ENCODE peak calls at places on chromosome 4, in six cellular contexts. R is adrenal gland, Z is left ventricle myocardium inferior, O is endothelial cell, H is mucosa of descending colon, U is GM13976. D is an unnamed sample.

GRCh38 chr4:138910914-138911336 is 104.7 kb upstream of the NOCT start:
- DNase-seq in R (peak; percentile 53), Z (peak; percentile 80), O (peak; percentile 70), H (peak; percentile 67), U (no peak), D (peak; percentile 67)

GRCh38 chr4:186192068-186192751 is 843 bp downstream of the CYP4V2 start:
- DNase-seq in R (peak; percentile 62), Z (peak; percentile 28), O (peak; percentile 43), H (no peak), U (no peak), D (peak; percentile 37)

GRCh38 chr4:41358626-41359025 is 101.9 kb downstream of the UCHL1 start:
- DNase-seq in R (no peak), Z (peak; percentile 48), O (no peak), H (no peak), U (no peak), D (peak; percentile 20)

GRCh38 chr4:147118523-147118922 is 172.9 kb upstream of the TTC29 start:
- DNase-seq in R (no peak), Z (no peak), O (no peak), H (no peak), U (peak; percentile 23), D (no peak)

GRCh38 chr4:147975325-147975724 is 243.4 kb downstream of the ARHGAP10 start:
- DNase-seq in R (peak; percentile 55), Z (no peak), O (no peak), H (no peak), U (no peak), D (no peak)

GRCh38 chr4:2637956-2638552 is 101.6 kb downstream of the FAM193A start:
- DNase-seq in R (peak; percentile 4), Z (peak; percentile 26), O (no peak), H (no peak), U (no peak), D (no peak)

GRCh38 chr4:182141046-182141445 is 102.2 kb upstream of the TENM3 start:
- DNase-seq in R (no peak), Z (no peak), O (no peak), H (no peak), U (no peak), D (no peak)

GRCh38 chr4:12761694-12762093 is 722.4 kb downstream of the RAB28 start:
- DNase-seq in R (no peak), Z (no peak), O (no peak), H (no peak), U (no peak), D (no peak)

GRCh38 chr4:76594152-76594551 is 159.1 kb downstream of the SHROOM3 start:
- DNase-seq in R (no peak), Z (no peak), O (no peak), H (no peak), U (no peak), D (no peak)

GRCh38 chr4:105057370-105058096 is 89.1 kb upstream of the TET2 start:
- DNase-seq in R (no peak), Z (no peak), O (no peak), H (no peak), U (no peak), D (no peak)

DNA sequence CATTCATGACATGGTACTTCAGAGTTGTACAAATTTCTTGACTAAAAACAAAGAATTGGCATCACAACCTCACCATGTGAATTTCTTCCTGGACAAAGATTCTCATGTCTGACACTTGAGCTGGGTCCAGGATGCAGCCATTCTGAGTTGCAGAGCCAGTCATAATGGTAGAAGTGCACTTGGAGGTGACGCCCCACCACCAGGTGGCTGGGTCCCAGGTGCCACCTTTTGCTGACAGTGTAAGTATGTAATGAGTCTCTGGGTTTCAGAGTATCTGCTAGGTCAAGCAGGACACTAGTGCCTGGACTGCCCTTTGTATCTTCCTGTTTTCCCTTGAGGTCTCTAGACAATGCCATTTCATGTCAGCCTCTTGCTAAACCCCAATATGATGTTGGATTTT is 36.6 kb upstream of the WDR1 start:
- DNase-seq in R (no peak), Z (no peak), O (no peak), H (no peak), U (no peak), D (no peak)
- TF ChIP-seq CTCF in R (no peak), Z (no peak), O (no peak), H (no peak), U (no peak), D (no peak)

GRCh38 chr4:110587666-110588285 is 35.1 kb downstream of the PITX2 start:
- DNase-seq in R (no peak), Z (no peak), O (no peak), H (no peak), U (no peak), D (no peak)

GRCh38 chr4:110586137-110586850 is 36.6 kb downstream of the PITX2 start:
- DNase-seq in R (no peak), Z (no peak), O (no peak), H (no peak), U (peak; percentile 51), D (no peak)

DNA sequence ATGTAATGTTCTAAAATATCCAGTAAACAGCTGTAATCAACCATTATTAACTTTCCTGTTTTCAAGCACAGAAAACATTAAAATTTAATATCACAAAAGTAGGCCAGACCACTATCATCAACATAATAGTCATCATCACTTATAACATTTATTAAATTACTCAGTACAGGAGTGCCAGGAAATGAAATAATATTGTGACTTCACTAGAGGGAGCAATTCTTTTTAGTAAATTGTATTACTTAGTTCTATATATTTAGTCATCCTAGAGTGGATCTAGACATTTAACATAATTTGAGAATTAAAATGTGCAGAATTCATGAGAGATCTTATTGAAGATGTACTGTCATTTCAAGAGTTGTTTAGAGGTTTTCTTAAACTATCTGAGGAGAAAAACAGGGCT is 33.6 kb downstream of the PITX2 start:
- DNase-seq in R (no peak), Z (no peak), O (no peak), H (no peak), U (no peak), D (no peak)
- TF ChIP-seq CTCF in R (no peak), Z (peak; percentile 11), O (peak; percentile 24), H (no peak), U (no peak), D (no peak)

GRCh38 chr4:159446266-159446976 is 343.5 kb downstream of the RAPGEF2 start:
- DNase-seq in R (peak; percentile 51), Z (no peak), O (peak; percentile 42), H (no peak), U (peak; percentile 50), D (peak; percentile 36)

GRCh38 chr4:159443975-159444374 is 341.1 kb downstream of the RAPGEF2 start:
- DNase-seq in R (no peak), Z (no peak), O (no peak), H (no peak), U (no peak), D (no peak)

GRCh38 chr4:159447296-159447695 is 344.4 kb downstream of the RAPGEF2 start:
- DNase-seq in R (no peak), Z (no peak), O (no peak), H (no peak), U (no peak), D (no peak)

GRCh38 chr4:159445671-159446070 is 342.8 kb downstream of the RAPGEF2 start:
- DNase-seq in R (no peak), Z (no peak), O (no peak), H (no peak), U (no peak), D (no peak)

DNA sequence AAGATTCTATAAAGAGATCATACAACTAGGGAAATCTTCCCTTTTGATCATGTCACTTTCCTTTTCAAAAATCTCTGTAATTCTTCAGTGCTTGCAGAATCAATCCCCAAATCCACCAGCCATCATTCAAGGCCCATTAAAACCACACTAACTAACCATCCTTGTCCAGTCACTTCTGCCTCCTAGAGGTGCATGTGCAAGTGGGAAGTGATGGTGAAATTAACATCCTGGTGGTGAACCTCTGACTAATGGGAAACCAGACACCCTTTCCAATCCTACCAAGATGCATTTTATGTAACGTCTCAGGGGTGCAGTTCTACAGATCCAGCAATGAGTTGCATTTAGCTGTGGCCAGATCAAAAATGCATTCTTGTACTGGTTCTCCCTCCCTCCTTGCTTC is 341.8 kb downstream of the RAPGEF2 start:
- DNase-seq in R (no peak), Z (no peak), O (no peak), H (no peak), U (no peak), D (no peak)
- TF ChIP-seq CTCF in R (no peak), Z (no peak), O (no peak), H (no peak), U (no peak), D (no peak)

GRCh38 chr4:155263480-155263879 is 55.0 kb downstream of the NPY2R start:
- DNase-seq in R (no peak), Z (no peak), O (no peak), H (no peak), U (no peak), D (no peak)
- TF ChIP-seq CTCF in R (no peak), Z (no peak), O (no peak), H (no peak), U (no peak), D (no peak)

GRCh38 chr4:52588097-52588496 is 71.0 kb downstream of the USP46 start:
- DNase-seq in R (no peak), Z (peak; percentile 21), O (peak; percentile 53), H (no peak), U (peak; percentile 35), D (peak; percentile 33)
- TF ChIP-seq CTCF in R (peak; percentile 45), Z (peak; percentile 62), O (peak; percentile 42), H (no peak), U (peak; percentile 33), D (peak; percentile 34)

GRCh38 chr4:144562019-144562740 is 83.8 kb upstream of the HHIP start:
- DNase-seq in R (no peak), Z (no peak), O (peak; percentile 26), H (no peak), U (no peak), D (peak; percentile 25)

GRCh38 chr4:144556636-144557035 is 89.3 kb upstream of the HHIP start:
- DNase-seq in R (no peak), Z (no peak), O (no peak), H (no peak), U (no peak), D (no peak)

GRCh38 chr4:144557404-144557803 is 88.6 kb upstream of the HHIP start:
- DNase-seq in R (no peak), Z (no peak), O (no peak), H (no peak), U (no peak), D (no peak)
- TF ChIP-seq CTCF in R (no peak), Z (no peak), O (no peak), H (no peak), U (no peak), D (no peak)

DNA sequence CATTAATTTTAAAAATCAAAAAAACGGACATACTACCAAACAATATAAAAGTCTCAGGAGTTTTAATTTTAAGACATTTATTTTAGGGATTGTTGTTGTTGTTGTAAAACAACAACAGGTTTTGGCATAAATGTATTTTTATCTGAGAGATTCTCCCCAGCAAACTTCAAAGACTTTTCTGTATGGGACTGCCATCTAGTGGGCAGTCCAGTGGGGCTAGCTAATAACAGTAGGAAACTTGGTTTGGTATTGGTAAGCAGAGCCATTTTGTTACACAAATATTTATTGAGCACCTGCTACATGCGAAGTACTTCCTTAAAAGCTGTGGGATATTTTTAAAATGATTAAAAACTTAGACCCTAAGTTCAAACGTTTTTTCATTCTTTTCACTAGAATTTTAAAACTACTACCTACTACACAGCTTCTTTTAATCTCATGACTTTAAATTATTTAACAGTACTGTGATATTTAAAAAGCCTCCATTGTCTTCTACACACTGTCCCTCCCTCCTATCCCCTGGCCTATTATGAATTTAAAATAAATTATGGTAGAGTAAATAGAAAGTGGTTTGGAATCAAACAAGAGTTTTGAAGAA is 1028.4 kb upstream of the INTU start:
- DNase-seq in R (peak; percentile 17), Z (no peak), O (peak; percentile 27), H (no peak), U (peak; percentile 20), D (no peak)
- TF ChIP-seq CTCF in R (peak; percentile 40), Z (peak; percentile 69), O (peak; percentile 48), H (no peak), U (peak; percentile 38), D (peak; percentile 39)